ENCODE peak calls at places on chromosomes 1 and 21, in six cellular contexts. One of them, this sample, is unnamed.

GRCh38 chr1:241606544-241606943 is 33.6 kb downstream of the CHML start:
- DNase-seq in hippocampal formation: no peak
- DNase-seq in choroid plexus epithelial cell: no peak
- DNase-seq in stimulated activated CD8-positive, alpha-beta memory T cell treated with anti-CD3 and anti-CD28 coated beads, Interleukin-4, amount 100 ng/mL, for 24 hours: no peak
- DNase-seq in activated CD4-positive, alpha-beta memory T cell treated with anti-CD3 and anti-CD28 coated beads, Interleukin-2, amount 10 ng/mL, durations not matched to agents 7 days and 5 days: no peak
- DNase-seq in kidney: no peak
- DNase-seq in this sample: no peak

GRCh38 chr1:43282220-43283195 is 2.9 kb downstream of the C1orf210 start:
- DNase-seq in hippocampal formation: no peak
- DNase-seq in choroid plexus epithelial cell: no peak
- DNase-seq in stimulated activated CD8-positive, alpha-beta memory T cell treated with anti-CD3 and anti-CD28 coated beads, Interleukin-4, amount 100 ng/mL, for 24 hours: no peak
- DNase-seq in activated CD4-positive, alpha-beta memory T cell treated with anti-CD3 and anti-CD28 coated beads, Interleukin-2, amount 10 ng/mL, durations not matched to agents 7 days and 5 days: no peak
- DNase-seq in kidney: peak; percentile 63
- DNase-seq in this sample: no peak

GRCh38 chr1:9317591-9318331 is 25.1 kb downstream of the SPSB1 start:
- DNase-seq in hippocampal formation: no peak
- DNase-seq in choroid plexus epithelial cell: peak; percentile 47
- DNase-seq in stimulated activated CD8-positive, alpha-beta memory T cell treated with anti-CD3 and anti-CD28 coated beads, Interleukin-4, amount 100 ng/mL, for 24 hours: no peak
- DNase-seq in activated CD4-positive, alpha-beta memory T cell treated with anti-CD3 and anti-CD28 coated beads, Interleukin-2, amount 10 ng/mL, durations not matched to agents 7 days and 5 days: no peak
- DNase-seq in kidney: no peak
- DNase-seq in this sample: peak; percentile 75

GRCh38 chr1:186146971-186147370 is 228.1 kb downstream of the TPR start:
- DNase-seq in hippocampal formation: no peak
- DNase-seq in choroid plexus epithelial cell: no peak
- DNase-seq in stimulated activated CD8-positive, alpha-beta memory T cell treated with anti-CD3 and anti-CD28 coated beads, Interleukin-4, amount 100 ng/mL, for 24 hours: no peak
- DNase-seq in activated CD4-positive, alpha-beta memory T cell treated with anti-CD3 and anti-CD28 coated beads, Interleukin-2, amount 10 ng/mL, durations not matched to agents 7 days and 5 days: no peak
- DNase-seq in kidney: no peak
- DNase-seq in this sample: no peak

GRCh38 chr1:44775930-44776748 is 799 bp downstream of the RPS8 start:
- DNase-seq in hippocampal formation: no peak
- DNase-seq in choroid plexus epithelial cell: peak; percentile 37
- DNase-seq in stimulated activated CD8-positive, alpha-beta memory T cell treated with anti-CD3 and anti-CD28 coated beads, Interleukin-4, amount 100 ng/mL, for 24 hours: peak; percentile 33
- DNase-seq in activated CD4-positive, alpha-beta memory T cell treated with anti-CD3 and anti-CD28 coated beads, Interleukin-2, amount 10 ng/mL, durations not matched to agents 7 days and 5 days: peak; percentile 51
- DNase-seq in kidney: peak; percentile 85
- DNase-seq in this sample: peak; percentile 40

GRCh38 chr1:19643113-19643512 is 998 bp upstream of the NBL1 start:
- DNase-seq in hippocampal formation: no peak
- DNase-seq in choroid plexus epithelial cell: peak; percentile 58
- DNase-seq in stimulated activated CD8-positive, alpha-beta memory T cell treated with anti-CD3 and anti-CD28 coated beads, Interleukin-4, amount 100 ng/mL, for 24 hours: no peak
- DNase-seq in activated CD4-positive, alpha-beta memory T cell treated with anti-CD3 and anti-CD28 coated beads, Interleukin-2, amount 10 ng/mL, durations not matched to agents 7 days and 5 days: no peak
- DNase-seq in kidney: no peak
- DNase-seq in this sample: peak; percentile 37

GRCh38 chr1:33181906-33182305 is at the start of gene TRIM62:
- DNase-seq in hippocampal formation: peak; percentile 82
- DNase-seq in choroid plexus epithelial cell: peak; percentile 94
- DNase-seq in stimulated activated CD8-positive, alpha-beta memory T cell treated with anti-CD3 and anti-CD28 coated beads, Interleukin-4, amount 100 ng/mL, for 24 hours: peak; percentile 62
- DNase-seq in activated CD4-positive, alpha-beta memory T cell treated with anti-CD3 and anti-CD28 coated beads, Interleukin-2, amount 10 ng/mL, durations not matched to agents 7 days and 5 days: peak; percentile 79
- DNase-seq in kidney: peak; percentile 96
- DNase-seq in this sample: peak; percentile 86

GRCh38 chr1:33086384-33086850 is 5.5 kb downstream of the AZIN2 start:
- DNase-seq in hippocampal formation: peak; percentile 76
- DNase-seq in choroid plexus epithelial cell: peak; percentile 92
- DNase-seq in stimulated activated CD8-positive, alpha-beta memory T cell treated with anti-CD3 and anti-CD28 coated beads, Interleukin-4, amount 100 ng/mL, for 24 hours: no peak
- DNase-seq in activated CD4-positive, alpha-beta memory T cell treated with anti-CD3 and anti-CD28 coated beads, Interleukin-2, amount 10 ng/mL, durations not matched to agents 7 days and 5 days: peak; percentile 56
- DNase-seq in kidney: peak; percentile 83
- DNase-seq in this sample: peak; percentile 84

GRCh38 chr1:36257375-36257767 is 33.1 kb downstream of the THRAP3 start:
- DNase-seq in hippocampal formation: no peak
- DNase-seq in choroid plexus epithelial cell: no peak
- DNase-seq in stimulated activated CD8-positive, alpha-beta memory T cell treated with anti-CD3 and anti-CD28 coated beads, Interleukin-4, amount 100 ng/mL, for 24 hours: no peak
- DNase-seq in activated CD4-positive, alpha-beta memory T cell treated with anti-CD3 and anti-CD28 coated beads, Interleukin-2, amount 10 ng/mL, durations not matched to agents 7 days and 5 days: no peak
- DNase-seq in kidney: no peak
- DNase-seq in this sample: no peak

GRCh38 chr1:172742599-172743500 is 83.9 kb downstream of the FASLG start:
- DNase-seq in hippocampal formation: no peak
- DNase-seq in choroid plexus epithelial cell: peak; percentile 73
- DNase-seq in stimulated activated CD8-positive, alpha-beta memory T cell treated with anti-CD3 and anti-CD28 coated beads, Interleukin-4, amount 100 ng/mL, for 24 hours: no peak
- DNase-seq in activated CD4-positive, alpha-beta memory T cell treated with anti-CD3 and anti-CD28 coated beads, Interleukin-2, amount 10 ng/mL, durations not matched to agents 7 days and 5 days: no peak
- DNase-seq in kidney: no peak
- DNase-seq in this sample: peak; percentile 52

GRCh38 chr1:48405400-48405799 is 66.6 kb downstream of the SPATA6 start:
- DNase-seq in hippocampal formation: peak; percentile 1
- DNase-seq in choroid plexus epithelial cell: no peak
- DNase-seq in stimulated activated CD8-positive, alpha-beta memory T cell treated with anti-CD3 and anti-CD28 coated beads, Interleukin-4, amount 100 ng/mL, for 24 hours: no peak
- DNase-seq in activated CD4-positive, alpha-beta memory T cell treated with anti-CD3 and anti-CD28 coated beads, Interleukin-2, amount 10 ng/mL, durations not matched to agents 7 days and 5 days: no peak
- DNase-seq in kidney: no peak
- DNase-seq in this sample: no peak

GRCh38 chr1:175768610-175769009 is 25.2 kb upstream of the TNR start:
- DNase-seq in hippocampal formation: no peak
- DNase-seq in choroid plexus epithelial cell: no peak
- DNase-seq in stimulated activated CD8-positive, alpha-beta memory T cell treated with anti-CD3 and anti-CD28 coated beads, Interleukin-4, amount 100 ng/mL, for 24 hours: no peak
- DNase-seq in activated CD4-positive, alpha-beta memory T cell treated with anti-CD3 and anti-CD28 coated beads, Interleukin-2, amount 10 ng/mL, durations not matched to agents 7 days and 5 days: no peak
- DNase-seq in kidney: no peak
- DNase-seq in this sample: no peak

GRCh38 chr1:85321237-85321964 is 45.0 kb upstream of the BCL10 start:
- DNase-seq in hippocampal formation: no peak
- DNase-seq in choroid plexus epithelial cell: peak; percentile 63
- DNase-seq in stimulated activated CD8-positive, alpha-beta memory T cell treated with anti-CD3 and anti-CD28 coated beads, Interleukin-4, amount 100 ng/mL, for 24 hours: no peak
- DNase-seq in activated CD4-positive, alpha-beta memory T cell treated with anti-CD3 and anti-CD28 coated beads, Interleukin-2, amount 10 ng/mL, durations not matched to agents 7 days and 5 days: peak; percentile 36
- DNase-seq in kidney: no peak
- DNase-seq in this sample: peak; percentile 75

GRCh38 chr21:34691396-34692032 is 22.7 kb downstream of the CLIC6 start:
- DNase-seq in hippocampal formation: no peak
- DNase-seq in choroid plexus epithelial cell: no peak
- DNase-seq in stimulated activated CD8-positive, alpha-beta memory T cell treated with anti-CD3 and anti-CD28 coated beads, Interleukin-4, amount 100 ng/mL, for 24 hours: no peak
- DNase-seq in activated CD4-positive, alpha-beta memory T cell treated with anti-CD3 and anti-CD28 coated beads, Interleukin-2, amount 10 ng/mL, durations not matched to agents 7 days and 5 days: no peak
- DNase-seq in kidney: no peak
- DNase-seq in this sample: no peak

GRCh38 chr1:171160181-171160580 is 24.9 kb upstream of the FMO2 start:
- DNase-seq in hippocampal formation: no peak
- DNase-seq in choroid plexus epithelial cell: no peak
- DNase-seq in stimulated activated CD8-positive, alpha-beta memory T cell treated with anti-CD3 and anti-CD28 coated beads, Interleukin-4, amount 100 ng/mL, for 24 hours: no peak
- DNase-seq in activated CD4-positive, alpha-beta memory T cell treated with anti-CD3 and anti-CD28 coated beads, Interleukin-2, amount 10 ng/mL, durations not matched to agents 7 days and 5 days: no peak
- DNase-seq in kidney: no peak
- DNase-seq in this sample: peak; percentile 3

GRCh38 chr1:36366091-36366661 is 19.5 kb downstream of the STK40 start:
- DNase-seq in hippocampal formation: peak; percentile 79
- DNase-seq in choroid plexus epithelial cell: peak; percentile 56
- DNase-seq in stimulated activated CD8-positive, alpha-beta memory T cell treated with anti-CD3 and anti-CD28 coated beads, Interleukin-4, amount 100 ng/mL, for 24 hours: no peak
- DNase-seq in activated CD4-positive, alpha-beta memory T cell treated with anti-CD3 and anti-CD28 coated beads, Interleukin-2, amount 10 ng/mL, durations not matched to agents 7 days and 5 days: peak; percentile 72
- DNase-seq in kidney: no peak
- DNase-seq in this sample: peak; percentile 53

GRCh38 chr1:39692152-39693064 is 1.2 kb upstream of the HPCAL4 start:
- DNase-seq in hippocampal formation: no peak
- DNase-seq in choroid plexus epithelial cell: no peak
- DNase-seq in stimulated activated CD8-positive, alpha-beta memory T cell treated with anti-CD3 and anti-CD28 coated beads, Interleukin-4, amount 100 ng/mL, for 24 hours: no peak
- DNase-seq in activated CD4-positive, alpha-beta memory T cell treated with anti-CD3 and anti-CD28 coated beads, Interleukin-2, amount 10 ng/mL, durations not matched to agents 7 days and 5 days: no peak
- DNase-seq in kidney: no peak
- DNase-seq in this sample: no peak

GRCh38 chr1:179178965-179179364 is 50.5 kb downstream of the ABL2 start:
- DNase-seq in hippocampal formation: no peak
- DNase-seq in choroid plexus epithelial cell: peak; percentile 69
- DNase-seq in stimulated activated CD8-positive, alpha-beta memory T cell treated with anti-CD3 and anti-CD28 coated beads, Interleukin-4, amount 100 ng/mL, for 24 hours: no peak
- DNase-seq in activated CD4-positive, alpha-beta memory T cell treated with anti-CD3 and anti-CD28 coated beads, Interleukin-2, amount 10 ng/mL, durations not matched to agents 7 days and 5 days: no peak
- DNase-seq in kidney: no peak
- DNase-seq in this sample: peak; percentile 50

GRCh38 chr1:176102700-176103244 is 104.3 kb downstream of the COP1 start:
- DNase-seq in hippocampal formation: no peak
- DNase-seq in choroid plexus epithelial cell: no peak
- DNase-seq in stimulated activated CD8-positive, alpha-beta memory T cell treated with anti-CD3 and anti-CD28 coated beads, Interleukin-4, amount 100 ng/mL, for 24 hours: no peak
- DNase-seq in activated CD4-positive, alpha-beta memory T cell treated with anti-CD3 and anti-CD28 coated beads, Interleukin-2, amount 10 ng/mL, durations not matched to agents 7 days and 5 days: no peak
- DNase-seq in kidney: no peak
- DNase-seq in this sample: peak; percentile 22

GRCh38 chr1:57835620-57836019 is 411.8 kb upstream of the DAB1 start:
- DNase-seq in hippocampal formation: no peak
- DNase-seq in choroid plexus epithelial cell: peak; percentile 17
- DNase-seq in stimulated activated CD8-positive, alpha-beta memory T cell treated with anti-CD3 and anti-CD28 coated beads, Interleukin-4, amount 100 ng/mL, for 24 hours: no peak
- DNase-seq in activated CD4-positive, alpha-beta memory T cell treated with anti-CD3 and anti-CD28 coated beads, Interleukin-2, amount 10 ng/mL, durations not matched to agents 7 days and 5 days: no peak
- DNase-seq in kidney: no peak
- DNase-seq in this sample: no peak

GRCh38 chr21:36700961-36701911 is 2.3 kb downstream of the SIM2 start:
- DNase-seq in hippocampal formation: no peak
- DNase-seq in choroid plexus epithelial cell: no peak
- DNase-seq in stimulated activated CD8-positive, alpha-beta memory T cell treated with anti-CD3 and anti-CD28 coated beads, Interleukin-4, amount 100 ng/mL, for 24 hours: no peak
- DNase-seq in activated CD4-positive, alpha-beta memory T cell treated with anti-CD3 and anti-CD28 coated beads, Interleukin-2, amount 10 ng/mL, durations not matched to agents 7 days and 5 days: no peak
- DNase-seq in kidney: peak; percentile 75
- DNase-seq in this sample: no peak

GRCh38 chr21:42195378-42196031 is 23.4 kb upstream of the ABCG1 start:
- DNase-seq in hippocampal formation: no peak
- DNase-seq in choroid plexus epithelial cell: peak; percentile 96
- DNase-seq in stimulated activated CD8-positive, alpha-beta memory T cell treated with anti-CD3 and anti-CD28 coated beads, Interleukin-4, amount 100 ng/mL, for 24 hours: no peak
- DNase-seq in activated CD4-positive, alpha-beta memory T cell treated with anti-CD3 and anti-CD28 coated beads, Interleukin-2, amount 10 ng/mL, durations not matched to agents 7 days and 5 days: no peak
- DNase-seq in kidney: no peak
- DNase-seq in this sample: peak; percentile 48

GRCh38 chr1:45510036-45510971 is 10.2 kb downstream of the MMACHC start:
- DNase-seq in hippocampal formation: no peak
- DNase-seq in choroid plexus epithelial cell: no peak
- DNase-seq in stimulated activated CD8-positive, alpha-beta memory T cell treated with anti-CD3 and anti-CD28 coated beads, Interleukin-4, amount 100 ng/mL, for 24 hours: no peak
- DNase-seq in activated CD4-positive, alpha-beta memory T cell treated with anti-CD3 and anti-CD28 coated beads, Interleukin-2, amount 10 ng/mL, durations not matched to agents 7 days and 5 days: no peak
- DNase-seq in kidney: no peak
- DNase-seq in this sample: no peak

GRCh38 chr1:2230781-2231666 is 2.9 kb downstream of the SKI start:
- DNase-seq in hippocampal formation: peak; percentile 65
- DNase-seq in choroid plexus epithelial cell: no peak
- DNase-seq in stimulated activated CD8-positive, alpha-beta memory T cell treated with anti-CD3 and anti-CD28 coated beads, Interleukin-4, amount 100 ng/mL, for 24 hours: no peak
- DNase-seq in activated CD4-positive, alpha-beta memory T cell treated with anti-CD3 and anti-CD28 coated beads, Interleukin-2, amount 10 ng/mL, durations not matched to agents 7 days and 5 days: peak; percentile 64
- DNase-seq in kidney: peak; percentile 83
- DNase-seq in this sample: peak; percentile 64

GRCh38 chr1:231160851-231161710 is 777 bp upstream of the TRIM67 start:
- DNase-seq in hippocampal formation: peak; percentile 13
- DNase-seq in choroid plexus epithelial cell: no peak
- DNase-seq in stimulated activated CD8-positive, alpha-beta memory T cell treated with anti-CD3 and anti-CD28 coated beads, Interleukin-4, amount 100 ng/mL, for 24 hours: no peak
- DNase-seq in activated CD4-positive, alpha-beta memory T cell treated with anti-CD3 and anti-CD28 coated beads, Interleukin-2, amount 10 ng/mL, durations not matched to agents 7 days and 5 days: no peak
- DNase-seq in kidney: peak; percentile 67
- DNase-seq in this sample: no peak

GRCh38 chr1:232493869-232494268 is 136.1 kb downstream of the SIPA1L2 start:
- DNase-seq in hippocampal formation: no peak
- DNase-seq in choroid plexus epithelial cell: no peak
- DNase-seq in stimulated activated CD8-positive, alpha-beta memory T cell treated with anti-CD3 and anti-CD28 coated beads, Interleukin-4, amount 100 ng/mL, for 24 hours: no peak
- DNase-seq in activated CD4-positive, alpha-beta memory T cell treated with anti-CD3 and anti-CD28 coated beads, Interleukin-2, amount 10 ng/mL, durations not matched to agents 7 days and 5 days: no peak
- DNase-seq in kidney: no peak
- DNase-seq in this sample: no peak

GRCh38 chr1:159867322-159868064 is 5.0 kb upstream of the VSIG8 start:
- DNase-seq in hippocampal formation: no peak
- DNase-seq in choroid plexus epithelial cell: peak; percentile 39
- DNase-seq in stimulated activated CD8-positive, alpha-beta memory T cell treated with anti-CD3 and anti-CD28 coated beads, Interleukin-4, amount 100 ng/mL, for 24 hours: no peak
- DNase-seq in activated CD4-positive, alpha-beta memory T cell treated with anti-CD3 and anti-CD28 coated beads, Interleukin-2, amount 10 ng/mL, durations not matched to agents 7 days and 5 days: no peak
- DNase-seq in kidney: peak; percentile 88
- DNase-seq in this sample: peak; percentile 41

GRCh38 chr1:38585971-38586370 is 273.6 kb downstream of the RRAGC start:
- DNase-seq in hippocampal formation: no peak
- DNase-seq in choroid plexus epithelial cell: no peak
- DNase-seq in stimulated activated CD8-positive, alpha-beta memory T cell treated with anti-CD3 and anti-CD28 coated beads, Interleukin-4, amount 100 ng/mL, for 24 hours: no peak
- DNase-seq in activated CD4-positive, alpha-beta memory T cell treated with anti-CD3 and anti-CD28 coated beads, Interleukin-2, amount 10 ng/mL, durations not matched to agents 7 days and 5 days: no peak
- DNase-seq in kidney: no peak
- DNase-seq in this sample: no peak

GRCh38 chr1:207673399-207673798 is 28.5 kb downstream of the CR1L start:
- DNase-seq in hippocampal formation: no peak
- DNase-seq in choroid plexus epithelial cell: no peak
- DNase-seq in stimulated activated CD8-positive, alpha-beta memory T cell treated with anti-CD3 and anti-CD28 coated beads, Interleukin-4, amount 100 ng/mL, for 24 hours: no peak
- DNase-seq in activated CD4-positive, alpha-beta memory T cell treated with anti-CD3 and anti-CD28 coated beads, Interleukin-2, amount 10 ng/mL, durations not matched to agents 7 days and 5 days: no peak
- DNase-seq in kidney: no peak
- DNase-seq in this sample: no peak

GRCh38 chr1:221487781-221488520 is 253.9 kb downstream of the DUSP10 start:
- DNase-seq in hippocampal formation: no peak
- DNase-seq in choroid plexus epithelial cell: peak; percentile 88
- DNase-seq in stimulated activated CD8-positive, alpha-beta memory T cell treated with anti-CD3 and anti-CD28 coated beads, Interleukin-4, amount 100 ng/mL, for 24 hours: no peak
- DNase-seq in activated CD4-positive, alpha-beta memory T cell treated with anti-CD3 and anti-CD28 coated beads, Interleukin-2, amount 10 ng/mL, durations not matched to agents 7 days and 5 days: no peak
- DNase-seq in kidney: no peak
- DNase-seq in this sample: peak; percentile 85

GRCh38 chr1:201355471-201355870 is 22.0 kb downstream of the TNNT2 start:
- DNase-seq in hippocampal formation: no peak
- DNase-seq in choroid plexus epithelial cell: no peak
- DNase-seq in stimulated activated CD8-positive, alpha-beta memory T cell treated with anti-CD3 and anti-CD28 coated beads, Interleukin-4, amount 100 ng/mL, for 24 hours: no peak
- DNase-seq in activated CD4-positive, alpha-beta memory T cell treated with anti-CD3 and anti-CD28 coated beads, Interleukin-2, amount 10 ng/mL, durations not matched to agents 7 days and 5 days: no peak
- DNase-seq in kidney: peak; percentile 26
- DNase-seq in this sample: no peak

GRCh38 chr1:215005078-215005477 is 77.5 kb upstream of the KCNK2 start:
- DNase-seq in hippocampal formation: no peak
- DNase-seq in choroid plexus epithelial cell: peak; percentile 50
- DNase-seq in stimulated activated CD8-positive, alpha-beta memory T cell treated with anti-CD3 and anti-CD28 coated beads, Interleukin-4, amount 100 ng/mL, for 24 hours: no peak
- DNase-seq in activated CD4-positive, alpha-beta memory T cell treated with anti-CD3 and anti-CD28 coated beads, Interleukin-2, amount 10 ng/mL, durations not matched to agents 7 days and 5 days: no peak
- DNase-seq in kidney: no peak
- DNase-seq in this sample: no peak

GRCh38 chr1:244280859-244281258 is 170.8 kb downstream of the ADSS2 start:
- DNase-seq in hippocampal formation: no peak
- DNase-seq in choroid plexus epithelial cell: peak; percentile 75
- DNase-seq in stimulated activated CD8-positive, alpha-beta memory T cell treated with anti-CD3 and anti-CD28 coated beads, Interleukin-4, amount 100 ng/mL, for 24 hours: no peak
- DNase-seq in activated CD4-positive, alpha-beta memory T cell treated with anti-CD3 and anti-CD28 coated beads, Interleukin-2, amount 10 ng/mL, durations not matched to agents 7 days and 5 days: no peak
- DNase-seq in kidney: no peak
- DNase-seq in this sample: peak; percentile 64